ENCODE peak calls at places on chromosome 12, in four cellular contexts. U, K, L and A are unnamed samples. For H3K9me3, the result is how much of the 10 kb centered on the place peaks cover.

GRCh38 chr12:480831-481230 is 21.1 kb downstream of the B4GALNT3 start:
- DNase-seq in U (peak), K (no peak), L (no peak), A (peak)

GRCh38 chr12:40898505-40898904 is 206.3 kb downstream of the CNTN1 start:
- DNase-seq in U (no peak), K (no peak), L (no peak), A (no peak)

GRCh38 chr12:7046383-7047143 is 14.0 kb upstream of the C1S start:
- DNase-seq in U (no peak), K (no peak), L (no peak), A (no peak)

GRCh38 chr12:65534105-65534841 is 255.8 kb downstream of the MSRB3 start:
- DNase-seq in U (no peak), K (no peak), L (no peak), A (peak)

GRCh38 chr12:53210843-53211242 is 3.8 kb upstream of the ITGB7 start:
- DNase-seq in U (no peak), K (no peak), L (no peak), A (no peak)

GRCh38 chr12:92927055-92927435 is 2.0 kb downstream of the EEA1 start:
- DNase-seq in U (peak), K (no peak), L (no peak), A (no peak)

GRCh38 chr12:5376591-5377207 is 55.2 kb upstream of the NTF3 start:
- DNase-seq in U (no peak), K (no peak), L (no peak), A (no peak)

GRCh38 chr12:53493610-53494391 is 5.5 kb downstream of the MAP3K12 start:
- DNase-seq in U (no peak), K (no peak), L (no peak), A (no peak)

GRCh38 chr12:127355061-127355820 is 911.7 kb upstream of the TMEM132C start:
- DNase-seq in U (peak), K (no peak), L (peak), A (no peak)

GRCh38 chr12:105561981-105562726 is 231.7 kb downstream of the C12orf75 start:
- DNase-seq in U (peak), K (peak), L (peak), A (peak)

GRCh38 chr12:18079541-18080230 is 10.3 kb downstream of the RERGL start:
- DNase-seq in U (no peak), K (no peak), L (no peak), A (no peak)

GRCh38 chr12:18084080-18084479 is 5.9 kb downstream of the RERGL start:
- DNase-seq in U (no peak), K (no peak), L (no peak), A (no peak)
- TF ChIP-seq CTCF in U (no peak), K (no peak), L (no peak), A (no peak)

GRCh38 chr12:63179224-63179623 is 28.2 kb upstream of the AVPR1A start:
- DNase-seq in U (no peak), K (no peak), L (no peak), A (no peak)
- H3K9me3 ChIP-seq in U (under half), K (under half), L (under half), A (under half)

GRCh38 chr12:14756331-14757143 is 46.7 kb downstream of the WBP11 start:
- DNase-seq in U (peak), K (no peak), L (no peak), A (peak)
- TF ChIP-seq CTCF in U (peak), K (no peak), L (peak), A (peak)

GRCh38 chr12:50918584-50919316 is 33.6 kb upstream of the HIGD1C start:
- DNase-seq in U (no peak), K (no peak), L (no peak), A (no peak)
- H3K9me3 ChIP-seq in U (under half), K (under half), L (under half), A (under half)

DNA sequence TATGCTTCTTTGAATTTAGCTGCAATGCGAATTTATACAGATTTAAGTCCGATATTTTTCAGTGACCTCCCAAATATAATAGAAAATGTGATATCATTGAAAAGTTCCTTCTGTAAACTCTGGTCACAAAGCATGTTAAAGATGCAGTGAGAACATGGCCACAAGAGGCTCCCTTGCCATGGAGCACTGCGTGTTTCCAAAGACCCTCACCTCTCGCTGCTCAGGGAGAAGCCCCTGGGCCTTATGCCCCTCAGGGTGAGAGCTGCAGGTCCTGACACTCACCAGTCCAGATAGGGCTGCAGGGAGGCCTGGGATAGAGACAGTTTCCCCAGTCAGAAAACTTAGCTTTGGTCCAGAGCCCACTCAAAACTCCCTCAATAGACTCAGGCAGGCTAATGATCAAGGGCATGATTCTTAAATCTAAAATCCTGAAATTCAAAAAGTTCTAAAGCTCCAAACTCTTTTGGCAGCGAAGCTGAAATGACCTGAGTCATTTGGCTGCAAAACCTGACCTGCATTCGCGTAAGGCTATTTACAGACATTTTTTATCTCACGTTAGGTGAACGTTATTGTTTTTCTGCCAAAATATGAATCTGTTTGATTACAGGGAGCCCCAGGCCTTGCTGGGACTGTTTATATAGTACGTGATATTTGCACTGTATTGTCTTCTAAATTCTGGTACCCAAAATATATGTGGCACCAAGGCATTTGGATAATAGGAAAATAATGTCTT is 67.8 kb downstream of the CAPZA3 start:
- DNase-seq in U (peak), K (no peak), L (no peak), A (no peak)
- TF ChIP-seq CTCF in U (no peak), K (no peak), L (no peak), A (peak)

GRCh38 chr12:133217219-133217618 is 18.5 kb downstream of the ANHX start:
- DNase-seq in U (no peak), K (no peak), L (no peak), A (no peak)
- H3K9me3 ChIP-seq in U (under half), K (half or more), L (half or more), A (under half)

DNA sequence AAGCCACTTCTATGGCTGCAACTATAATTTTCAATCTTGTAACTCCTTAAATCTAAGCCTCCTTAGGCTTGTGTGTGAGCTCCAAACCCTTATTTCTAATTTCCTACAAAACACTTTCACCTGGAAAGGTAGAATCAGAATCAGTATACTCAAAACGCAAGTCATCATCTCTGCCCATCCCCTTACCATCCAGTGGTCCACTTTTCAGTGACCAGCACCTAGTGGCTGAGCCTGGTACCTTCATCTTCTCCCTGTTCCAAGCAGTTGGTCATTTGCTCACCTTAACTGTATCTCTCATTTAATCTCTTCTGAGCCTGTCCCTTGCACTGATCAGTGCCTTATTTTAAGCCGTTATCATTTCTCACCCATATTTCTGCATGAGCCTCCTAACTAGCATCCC is 107.9 kb downstream of the PPM1H start:
- DNase-seq in U (no peak), K (no peak), L (no peak), A (no peak)
- TF ChIP-seq CTCF in U (no peak), K (no peak), L (no peak), A (peak)

GRCh38 chr12:45587042-45587441 is 142.5 kb upstream of the ARID2 start:
- DNase-seq in U (no peak), K (no peak), L (no peak), A (no peak)
- H3K9me3 ChIP-seq in U (under half), K (under half), L (under half), A (under half)

GRCh38 chr12:76560083-76560491 is 516 bp upstream of the OSBPL8 start:
- DNase-seq in U (no peak), K (no peak), L (no peak), A (no peak)

GRCh38 chr12:76556373-76556772 is 3.2 kb downstream of the OSBPL8 start:
- DNase-seq in U (no peak), K (no peak), L (no peak), A (no peak)

GRCh38 chr12:76558684-76559276 is 791 bp downstream of the OSBPL8 start:
- DNase-seq in U (peak), K (peak), L (peak), A (peak)

GRCh38 chr12:76562158-76562557 is 2.6 kb upstream of the OSBPL8 start:
- DNase-seq in U (no peak), K (no peak), L (no peak), A (no peak)

DNA sequence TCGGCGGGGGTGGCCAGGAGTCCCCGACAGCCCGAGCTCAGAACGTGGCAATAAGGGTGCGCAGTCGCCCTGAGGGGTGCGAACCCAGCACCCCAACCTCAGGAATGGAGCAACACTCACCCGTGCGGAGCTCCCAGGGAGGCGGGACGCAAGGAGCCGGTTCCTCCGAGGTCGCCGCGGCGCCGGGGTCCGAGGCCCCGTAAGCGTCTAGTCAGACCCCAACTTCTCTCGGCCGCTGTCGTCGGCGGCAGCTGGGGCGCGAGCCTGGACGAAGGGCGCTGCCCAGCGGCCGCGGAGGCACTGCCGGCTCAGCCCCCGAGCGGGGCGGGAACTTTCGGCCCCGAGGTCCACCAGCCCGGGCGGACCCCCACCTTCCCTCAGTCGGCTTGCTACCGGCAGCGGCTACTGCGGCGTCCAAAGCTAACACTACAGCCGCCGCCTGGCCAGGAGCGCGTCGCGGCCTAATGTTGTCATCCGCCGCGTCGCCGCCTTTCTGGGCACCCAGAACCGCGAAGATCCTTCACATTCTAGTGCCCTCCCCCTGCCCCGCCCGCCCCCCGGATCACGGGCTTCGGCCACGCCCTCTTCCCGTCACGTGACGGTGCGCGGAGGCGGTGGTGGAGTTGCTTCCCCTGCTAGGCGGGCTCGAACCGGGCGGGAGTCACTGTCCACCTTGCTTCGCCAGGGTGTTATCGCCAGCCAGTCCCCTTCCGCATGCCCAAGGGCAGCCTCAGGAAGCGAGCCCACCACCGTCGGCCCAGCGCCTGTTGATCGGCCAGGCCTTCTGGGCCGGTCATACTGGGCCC is at the start of gene OSBPL8:
- DNase-seq in U (peak), K (peak), L (peak), A (peak)
- TF ChIP-seq CTCF in U (peak), K (no peak), L (peak), A (peak)

GRCh38 chr12:38204831-38205230 is 111.7 kb upstream of the ALG10B start:
- DNase-seq in U (no peak), K (no peak), L (no peak), A (no peak)

GRCh38 chr12:38201461-38202276 is 114.9 kb upstream of the ALG10B start:
- DNase-seq in U (no peak), K (no peak), L (no peak), A (no peak)
- H3K9me3 ChIP-seq in U (under half), K (under half), L (under half), A (under half)